ENCODE peak calls at places on chromosomes 16 and 17, in six cellular contexts. S is small intestine, N is dorsolateral prefrontal cortex, E is AG04450, F is thoracic aorta, O is mammary epithelial cell. V is an unnamed sample.

GRCh38 chr16:53775821-53776431 is 72.0 kb downstream of the FTO start:
- DNase-seq in E (peak), F (peak), S (no peak), O (peak), N (no peak), V (peak)

GRCh38 chr16:86680137-86680536 is 101.8 kb downstream of the FOXL1 start:
- DNase-seq in S (no peak), N (no peak), F (no peak), O (peak), E (peak), V (no peak)

GRCh38 chr16:70793851-70794502 is 7.0 kb downstream of the VAC14 start:
- DNase-seq in E (no peak), S (no peak), F (no peak), O (no peak), N (no peak), V (no peak)

GRCh38 chr17:1724869-1725641 is 551 bp downstream of the WDR81 start:
- DNase-seq in N (no peak), O (no peak), E (no peak), F (no peak), S (no peak), V (no peak)

GRCh38 chr17:78375401-78376079 is 2.9 kb upstream of the PGS1 start:
- DNase-seq in S (no peak), F (no peak), N (no peak), E (peak), O (peak), V (peak)

GRCh38 chr16:54176376-54176901 is 110.1 kb downstream of the IRX3 start:
- DNase-seq in F (no peak), O (no peak), E (no peak), S (no peak), N (no peak), V (no peak)

GRCh38 chr17:46832945-46833839 is 14.7 kb upstream of the WNT3 start:
- DNase-seq in S (no peak), F (no peak), N (peak), O (no peak), E (peak), V (no peak)

GRCh38 chr16:70765491-70765890 is 35.5 kb downstream of the VAC14 start:
- DNase-seq in O (no peak), S (no peak), F (no peak), E (no peak), N (no peak), V (no peak)

GRCh38 chr17:36920032-36921000 is 17.0 kb upstream of the LHX1 start:
- DNase-seq in O (no peak), S (no peak), F (no peak), N (no peak), E (no peak), V (no peak)

GRCh38 chr17:75549246-75550138 is 24.0 kb downstream of the LLGL2 start:
- DNase-seq in N (no peak), S (peak), E (no peak), O (peak), F (no peak), V (no peak)

GRCh38 chr17:45016237-45016636 is 35.2 kb downstream of the DCAKD start:
- DNase-seq in E (no peak), S (no peak), O (no peak), F (no peak), N (no peak), V (no peak)

GRCh38 chr17:3867606-3868005 is 21.6 kb upstream of the NCBP3 start:
- DNase-seq in O (no peak), E (no peak), N (no peak), F (no peak), S (no peak), V (no peak)

GRCh38 chr16:86517652-86518258 is 7.4 kb downstream of the FOXF1 start:
- DNase-seq in N (peak), S (peak), O (peak), F (no peak), E (peak), V (no peak)

GRCh38 chr17:40309938-40310510 is 1.0 kb downstream of the RARA start:
- DNase-seq in S (no peak), E (no peak), F (no peak), N (no peak), O (no peak), V (peak)

GRCh38 chr16:2501938-2502900 is 11.5 kb upstream of the ATP6V0C start:
- DNase-seq in F (no peak), O (no peak), N (no peak), E (no peak), S (no peak), V (no peak)

GRCh38 chr17:79974786-79975497 is 60.7 kb downstream of the TBC1D16 start:
- DNase-seq in N (no peak), F (no peak), S (peak), E (no peak), O (no peak), V (no peak)

GRCh38 chr17:41692722-41693521 is 4.2 kb downstream of the EIF1 start:
- DNase-seq in F (no peak), N (no peak), E (no peak), O (peak), S (no peak), V (no peak)

GRCh38 chr16:53549970-53550406 is 47.0 kb upstream of the AKTIP start:
- DNase-seq in O (peak), E (peak), F (no peak), S (peak), N (peak), V (no peak)

GRCh38 chr17:7119314-7119713 is 4.7 kb upstream of the ASGR2 start:
- DNase-seq in F (no peak), S (no peak), O (no peak), N (no peak), E (no peak), V (no peak)

GRCh38 chr17:82202981-82203380 is 9.7 kb downstream of the CCDC57 start:
- DNase-seq in S (no peak), E (no peak), N (no peak), F (no peak), O (no peak), V (no peak)

GRCh38 chr17:62083651-62084050 is 18.6 kb upstream of the MED13 start:
- DNase-seq in F (no peak), E (no peak), S (no peak), N (no peak), O (no peak), V (no peak)

GRCh38 chr16:67158637-67159600 is 790 bp downstream of the TRADD start:
- DNase-seq in N (no peak), S (peak), O (peak), F (no peak), E (no peak), V (no peak)

GRCh38 chr16:75065149-75065807 is 51.3 kb downstream of the LDHD start:
- DNase-seq in O (no peak), N (no peak), E (no peak), F (no peak), S (peak), V (no peak)

GRCh38 chr16:90054554-90054953 is 22.6 kb downstream of the PRDM7 start:
- DNase-seq in N (no peak), S (no peak), F (no peak), E (no peak), O (no peak), V (no peak)

GRCh38 chr16:80066805-80067580 is 466.5 kb upstream of the MAF start:
- DNase-seq in N (no peak), F (no peak), S (no peak), O (no peak), E (no peak), V (no peak)

GRCh38 chr17:57999496-58000017 is 7.5 kb downstream of the SRSF1 start:
- DNase-seq in E (peak), S (peak), O (peak), N (no peak), F (no peak), V (no peak)

GRCh38 chr16:30063893-30064745 is 1.4 kb upstream of the ALDOA start:
- DNase-seq in O (no peak), F (no peak), S (peak), E (no peak), N (peak), V (peak)

GRCh38 chr17:79388556-79389295 is 222.1 kb downstream of the RBFOX3 start:
- DNase-seq in F (no peak), O (peak), S (peak), N (peak), E (no peak), V (no peak)

GRCh38 chr16:65121870-65122723 is at the start of gene CDH11:
- DNase-seq in E (peak), O (peak), N (peak), F (no peak), S (no peak), V (no peak)

GRCh38 chr16:4109250-4109736 is 6.9 kb downstream of the ADCY9 start:
- DNase-seq in S (no peak), O (no peak), F (no peak), N (no peak), E (no peak), V (no peak)

GRCh38 chr16:53266156-53266555 is 168.1 kb upstream of the RBL2 start:
- DNase-seq in S (no peak), E (no peak), F (no peak), O (no peak), N (no peak), V (no peak)

GRCh38 chr17:38428150-38428642 is at the start of gene ARHGAP23:
- DNase-seq in F (no peak), E (peak), S (peak), O (peak), N (peak), V (peak)

GRCh38 chr16:67842509-67843342 is 606 bp downstream of the THAP11 start:
- DNase-seq in E (no peak), O (peak), F (no peak), S (peak), N (peak), V (no peak)

GRCh38 chr16:52976539-52977167 is 76.0 kb downstream of the CHD9NB start:
- DNase-seq in E (no peak), F (no peak), S (peak), N (no peak), O (peak), V (no peak)

GRCh38 chr16:49352923-49353322 is 20.7 kb upstream of the C16orf78 start:
- DNase-seq in F (no peak), N (no peak), S (no peak), O (no peak), E (no peak), V (no peak)

GRCh38 chr16:35186045-35186759 is 1726.8 kb downstream of the TP53TG3F start:
- DNase-seq in O (no peak), F (no peak), E (no peak), N (no peak), S (no peak), V (no peak)
- H3K4me3 ChIP-seq in O (no peak), F (no peak), E (no peak), N (no peak), S (no peak), V (no peak)

GRCh38 chr16:85310868-85311585 is 198.8 kb upstream of the CIBAR2 start:
- DNase-seq in N (no peak), F (no peak), O (no peak), S (no peak), E (no peak), V (no peak)
- H3K4me3 ChIP-seq in N (no peak), F (no peak), O (no peak), S (no peak), E (no peak), V (no peak)

GRCh38 chr17:30290696-30291570 is 811 bp downstream of the BLMH start:
- DNase-seq in E (no peak), O (peak), N (peak), F (no peak), S (peak), V (no peak)

GRCh38 chr17:30290077-30290476 is 1.7 kb downstream of the BLMH start:
- DNase-seq in N (no peak), F (no peak), S (no peak), O (no peak), E (no peak), V (no peak)

GRCh38 chr17:30296499-30297038 is 4.8 kb upstream of the BLMH start:
- DNase-seq in N (no peak), O (no peak), F (no peak), S (no peak), E (no peak), V (peak)

GRCh38 chr17:30291571-30292489 is at the start of gene BLMH:
- DNase-seq in S (peak), N (peak), O (peak), F (peak), E (peak), V (no peak)

GRCh38 chr17:30292490-30292858 is 730 bp upstream of the BLMH start:
- DNase-seq in E (no peak), N (no peak), F (no peak), O (no peak), S (no peak), V (no peak)
- H3K4me3 ChIP-seq in E (peak), N (peak), F (peak), O (no peak), S (peak), V (peak)

DNA sequence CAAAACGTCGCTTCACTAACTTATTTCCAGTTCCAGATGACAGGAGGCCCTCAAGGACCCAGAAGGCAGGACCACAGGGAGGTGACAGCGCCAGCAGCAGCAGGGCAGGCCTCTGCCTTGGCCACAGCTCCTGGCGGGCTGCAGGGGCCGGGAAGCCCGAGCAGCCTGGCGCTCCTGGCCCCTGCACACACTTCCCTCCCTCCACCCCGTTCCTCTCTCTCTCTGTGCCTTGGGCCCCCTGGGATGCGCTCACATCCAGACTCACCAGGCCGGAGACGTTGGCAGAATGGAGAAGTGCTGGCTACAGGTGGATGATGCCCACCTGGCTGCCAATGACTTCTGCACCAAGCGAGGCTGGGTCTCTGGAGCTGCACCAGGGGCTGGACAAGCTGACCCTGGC is 12.7 kb downstream of the ZNF594 start:
- DNase-seq in F (no peak), N (no peak), O (no peak), S (no peak), E (no peak), V (no peak)
- H3K4me3 ChIP-seq in F (no peak), N (no peak), O (no peak), S (no peak), E (no peak), V (no peak)

DNA sequence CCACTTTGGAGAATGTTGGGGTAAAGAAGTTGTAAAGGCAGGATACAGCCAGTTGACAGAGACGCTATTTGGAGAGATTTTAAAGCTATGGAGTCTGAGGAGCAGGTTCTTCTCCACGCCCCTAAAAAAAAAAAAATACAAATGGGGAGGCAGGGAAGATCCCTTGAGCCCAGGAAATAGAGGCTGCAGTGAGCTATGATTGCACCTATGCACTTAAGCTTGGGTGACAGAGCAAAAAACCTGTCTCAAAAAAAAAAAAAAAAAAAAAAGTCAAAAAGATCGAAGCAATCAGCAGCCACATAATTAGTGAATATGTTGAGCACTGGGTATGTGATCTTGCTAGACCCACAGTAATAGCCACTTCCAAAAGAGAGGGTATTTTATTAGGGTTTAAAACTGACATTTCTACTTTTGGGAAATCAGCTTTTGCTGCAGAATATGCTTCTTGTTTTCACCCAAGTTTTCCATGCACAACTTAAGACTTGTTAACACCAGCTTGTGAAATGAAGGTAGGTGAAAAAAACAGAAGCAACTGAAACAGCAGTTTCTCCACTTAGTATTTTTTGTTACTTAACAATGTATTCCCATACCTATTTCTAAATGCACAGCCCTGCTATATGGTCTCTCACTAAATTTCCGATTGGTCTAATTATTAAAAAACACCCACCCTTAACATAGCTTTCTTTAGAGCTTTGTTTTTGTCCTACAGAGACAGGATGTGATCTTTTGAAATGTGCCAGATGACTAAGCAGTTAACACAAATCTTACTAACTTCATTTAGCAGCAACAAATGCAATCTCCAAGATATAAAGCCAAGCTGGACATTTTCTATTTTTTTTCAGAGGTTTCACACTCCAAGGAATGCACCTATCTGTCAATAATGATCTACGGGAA is 2.5 kb upstream of the ARL6IP1 start:
- DNase-seq in F (no peak), O (no peak), N (no peak), S (no peak), E (no peak), V (no peak)
- H3K4me3 ChIP-seq in F (no peak), O (no peak), N (no peak), S (no peak), E (no peak), V (no peak)

GRCh38 chr16:89052824-89053724 is 40.6 kb upstream of the ACSF3 start:
- DNase-seq in N (peak), O (peak), E (no peak), F (no peak), S (peak), V (no peak)
- H3K4me3 ChIP-seq in N (peak), O (peak), E (peak), F (peak), S (peak), V (no peak)

DNA sequence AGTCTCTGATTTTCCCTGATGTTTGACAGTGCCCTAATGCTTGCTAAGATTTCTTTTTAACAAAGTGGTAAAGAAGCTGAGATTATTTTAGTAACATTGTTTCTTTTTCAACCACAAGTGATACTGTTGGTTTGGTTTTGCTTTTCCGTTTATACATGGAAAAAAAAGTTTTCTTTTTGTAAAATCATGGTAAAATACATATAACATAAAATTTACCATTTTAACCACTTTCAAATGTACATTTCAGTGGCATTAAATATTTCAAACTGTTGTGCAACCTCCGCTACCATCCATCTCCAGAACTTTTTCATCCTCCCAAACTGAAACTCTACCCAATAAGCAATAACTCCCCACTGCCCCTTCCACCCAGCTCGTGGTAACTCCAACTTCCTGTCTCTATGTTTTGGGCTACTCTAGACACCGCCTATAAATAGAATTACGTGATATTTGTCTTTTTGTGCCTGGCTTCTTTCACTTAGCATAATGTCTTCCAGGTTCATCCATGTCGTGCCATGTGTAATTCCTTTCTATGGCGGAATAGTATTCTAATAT is 4.6 kb downstream of the CIITA start:
- DNase-seq in N (no peak), S (no peak), F (no peak), O (no peak), E (no peak), V (no peak)
- H3K4me3 ChIP-seq in N (no peak), S (no peak), F (no peak), O (no peak), E (no peak), V (no peak)

DNA sequence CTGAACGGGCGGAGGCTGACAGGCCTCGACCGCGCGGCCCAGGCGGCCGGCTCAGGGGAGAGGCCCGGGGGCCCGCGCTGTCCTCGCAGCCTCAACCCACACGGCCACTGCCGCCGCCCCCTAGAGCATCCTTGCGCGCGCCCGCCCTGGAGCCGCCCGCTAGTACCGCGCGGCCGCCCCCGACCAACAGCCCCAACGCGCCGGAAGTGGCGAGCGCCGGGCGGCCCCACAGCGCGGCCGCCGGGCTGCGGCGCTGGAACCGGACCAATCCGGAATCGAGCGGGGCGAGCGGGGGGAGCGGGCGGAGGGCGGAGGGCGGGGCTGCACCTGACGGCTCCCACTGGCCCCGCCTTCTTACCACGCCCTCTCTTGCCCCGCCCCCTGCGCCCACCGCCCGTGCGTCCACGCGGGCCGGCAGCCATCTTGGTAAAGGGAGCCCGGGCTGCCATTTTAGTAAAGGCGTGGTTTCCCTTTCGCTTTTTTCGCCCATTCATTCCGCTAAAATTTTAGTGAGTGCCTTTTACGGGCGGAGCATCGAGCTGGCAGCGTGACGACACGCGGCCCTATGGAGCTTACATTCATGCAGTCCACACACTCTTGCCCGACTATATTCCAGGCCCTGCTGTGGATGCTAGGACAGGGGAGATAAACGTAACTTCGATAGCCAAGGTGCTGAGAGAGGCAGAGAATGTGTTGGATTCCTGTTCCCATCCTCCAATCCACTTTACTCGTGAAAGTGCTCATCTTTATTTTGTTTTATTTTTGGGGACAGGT is at the start of gene XPO6:
- DNase-seq in E (peak), O (peak), N (peak), F (peak), S (peak), V (peak)
- H3K4me3 ChIP-seq in E (peak), O (peak), N (peak), F (peak), S (peak), V (peak)

GRCh38 chr17:49224997-49225337 is 5.6 kb downstream of the PHOSPHO1 start:
- DNase-seq in N (no peak), O (no peak), E (no peak), S (no peak), F (no peak), V (no peak)
- H3K4me3 ChIP-seq in N (no peak), O (no peak), E (no peak), S (peak), F (peak), V (no peak)